ENCODE peak calls at places on chromosomes 5 and 9, in nine cellular contexts. One of them, this sample, is unnamed.

GRCh38 chr9:96321515-96321914 is 19.5 kb upstream of the HSD17B3 start:
- DNase-seq in PC-3: no peak
- DNase-seq in activated T-helper 1 cell treated with anti-CD3 and anti-CD28 coated beads, Interleukin-12 subunit alpha, Interleukin-12 subunit beta, Interleukin-2, Interleukin-4 antibody, amounts not matched to agents 30 ng/mL and 10 ng/mL and 1 ng/mL, durations not matched to agents 14 hours and 24 hours and 36 hours: no peak
- DNase-seq in stimulated activated CD4-positive, alpha-beta T cell treated with anti-CD3 and anti-CD28 coated beads, Interleukin-1b, Interleukin-23, amount 100 ng/mL, for 24 hours: no peak
- DNase-seq in naive thymus-derived CD4-positive, alpha-beta T cell: no peak
- DNase-seq in T-cell: no peak
- DNase-seq in NCI-H2029: no peak
- DNase-seq in astrocyte of the spinal cord: no peak
- DNase-seq in KG1: no peak
- DNase-seq in this sample: no peak

GRCh38 chr5:100560860-100561259 is 25.7 kb downstream of the FAM174A start:
- DNase-seq in PC-3: peak
- DNase-seq in activated T-helper 1 cell treated with anti-CD3 and anti-CD28 coated beads, Interleukin-12 subunit alpha, Interleukin-12 subunit beta, Interleukin-2, Interleukin-4 antibody, amounts not matched to agents 30 ng/mL and 10 ng/mL and 1 ng/mL, durations not matched to agents 14 hours and 24 hours and 36 hours: no peak
- DNase-seq in stimulated activated CD4-positive, alpha-beta T cell treated with anti-CD3 and anti-CD28 coated beads, Interleukin-1b, Interleukin-23, amount 100 ng/mL, for 24 hours: no peak
- DNase-seq in naive thymus-derived CD4-positive, alpha-beta T cell: no peak
- DNase-seq in T-cell: no peak
- DNase-seq in NCI-H2029: no peak
- DNase-seq in astrocyte of the spinal cord: peak
- DNase-seq in KG1: no peak
- DNase-seq in this sample: no peak

GRCh38 chr5:33713087-33713486 is 178.7 kb downstream of the ADAMTS12 start:
- DNase-seq in PC-3: no peak
- DNase-seq in activated T-helper 1 cell treated with anti-CD3 and anti-CD28 coated beads, Interleukin-12 subunit alpha, Interleukin-12 subunit beta, Interleukin-2, Interleukin-4 antibody, amounts not matched to agents 30 ng/mL and 10 ng/mL and 1 ng/mL, durations not matched to agents 14 hours and 24 hours and 36 hours: no peak
- DNase-seq in stimulated activated CD4-positive, alpha-beta T cell treated with anti-CD3 and anti-CD28 coated beads, Interleukin-1b, Interleukin-23, amount 100 ng/mL, for 24 hours: no peak
- DNase-seq in naive thymus-derived CD4-positive, alpha-beta T cell: no peak
- DNase-seq in T-cell: no peak
- DNase-seq in NCI-H2029: no peak
- DNase-seq in astrocyte of the spinal cord: no peak
- DNase-seq in KG1: no peak
- DNase-seq in this sample: no peak

GRCh38 chr9:133890583-133890982 is 101.5 kb downstream of the VAV2 start:
- DNase-seq in PC-3: no peak
- DNase-seq in activated T-helper 1 cell treated with anti-CD3 and anti-CD28 coated beads, Interleukin-12 subunit alpha, Interleukin-12 subunit beta, Interleukin-2, Interleukin-4 antibody, amounts not matched to agents 30 ng/mL and 10 ng/mL and 1 ng/mL, durations not matched to agents 14 hours and 24 hours and 36 hours: no peak
- DNase-seq in stimulated activated CD4-positive, alpha-beta T cell treated with anti-CD3 and anti-CD28 coated beads, Interleukin-1b, Interleukin-23, amount 100 ng/mL, for 24 hours: no peak
- DNase-seq in naive thymus-derived CD4-positive, alpha-beta T cell: no peak
- DNase-seq in T-cell: no peak
- DNase-seq in NCI-H2029: no peak
- DNase-seq in astrocyte of the spinal cord: no peak
- DNase-seq in KG1: no peak
- DNase-seq in this sample: no peak

GRCh38 chr5:175800656-175801081 is 70.7 kb upstream of the CPLX2 start:
- DNase-seq in PC-3: peak
- DNase-seq in activated T-helper 1 cell treated with anti-CD3 and anti-CD28 coated beads, Interleukin-12 subunit alpha, Interleukin-12 subunit beta, Interleukin-2, Interleukin-4 antibody, amounts not matched to agents 30 ng/mL and 10 ng/mL and 1 ng/mL, durations not matched to agents 14 hours and 24 hours and 36 hours: no peak
- DNase-seq in stimulated activated CD4-positive, alpha-beta T cell treated with anti-CD3 and anti-CD28 coated beads, Interleukin-1b, Interleukin-23, amount 100 ng/mL, for 24 hours: no peak
- DNase-seq in naive thymus-derived CD4-positive, alpha-beta T cell: no peak
- DNase-seq in T-cell: no peak
- DNase-seq in NCI-H2029: no peak
- DNase-seq in astrocyte of the spinal cord: no peak
- DNase-seq in KG1: no peak
- DNase-seq in this sample: no peak

GRCh38 chr5:598564-598890 is 13.6 kb upstream of the CEP72 start:
- DNase-seq in PC-3: no peak
- DNase-seq in activated T-helper 1 cell treated with anti-CD3 and anti-CD28 coated beads, Interleukin-12 subunit alpha, Interleukin-12 subunit beta, Interleukin-2, Interleukin-4 antibody, amounts not matched to agents 30 ng/mL and 10 ng/mL and 1 ng/mL, durations not matched to agents 14 hours and 24 hours and 36 hours: no peak
- DNase-seq in stimulated activated CD4-positive, alpha-beta T cell treated with anti-CD3 and anti-CD28 coated beads, Interleukin-1b, Interleukin-23, amount 100 ng/mL, for 24 hours: no peak
- DNase-seq in naive thymus-derived CD4-positive, alpha-beta T cell: no peak
- DNase-seq in T-cell: no peak
- DNase-seq in NCI-H2029: no peak
- DNase-seq in astrocyte of the spinal cord: no peak
- DNase-seq in KG1: no peak
- DNase-seq in this sample: no peak

GRCh38 chr5:145347026-145347616 is 488.0 kb downstream of the PRELID2 start:
- DNase-seq in PC-3: peak
- DNase-seq in activated T-helper 1 cell treated with anti-CD3 and anti-CD28 coated beads, Interleukin-12 subunit alpha, Interleukin-12 subunit beta, Interleukin-2, Interleukin-4 antibody, amounts not matched to agents 30 ng/mL and 10 ng/mL and 1 ng/mL, durations not matched to agents 14 hours and 24 hours and 36 hours: no peak
- DNase-seq in stimulated activated CD4-positive, alpha-beta T cell treated with anti-CD3 and anti-CD28 coated beads, Interleukin-1b, Interleukin-23, amount 100 ng/mL, for 24 hours: no peak
- DNase-seq in naive thymus-derived CD4-positive, alpha-beta T cell: no peak
- DNase-seq in T-cell: no peak
- DNase-seq in NCI-H2029: no peak
- DNase-seq in astrocyte of the spinal cord: peak
- DNase-seq in KG1: no peak
- DNase-seq in this sample: no peak

GRCh38 chr5:76291305-76292077 is 111.6 kb upstream of the IQGAP2 start:
- DNase-seq in PC-3: peak
- DNase-seq in activated T-helper 1 cell treated with anti-CD3 and anti-CD28 coated beads, Interleukin-12 subunit alpha, Interleukin-12 subunit beta, Interleukin-2, Interleukin-4 antibody, amounts not matched to agents 30 ng/mL and 10 ng/mL and 1 ng/mL, durations not matched to agents 14 hours and 24 hours and 36 hours: no peak
- DNase-seq in stimulated activated CD4-positive, alpha-beta T cell treated with anti-CD3 and anti-CD28 coated beads, Interleukin-1b, Interleukin-23, amount 100 ng/mL, for 24 hours: no peak
- DNase-seq in naive thymus-derived CD4-positive, alpha-beta T cell: no peak
- DNase-seq in T-cell: no peak
- DNase-seq in NCI-H2029: peak
- DNase-seq in astrocyte of the spinal cord: no peak
- DNase-seq in KG1: no peak
- DNase-seq in this sample: no peak

GRCh38 chr5:74643160-74643562 is 2.6 kb upstream of the ENC1 start:
- DNase-seq in PC-3: peak
- DNase-seq in activated T-helper 1 cell treated with anti-CD3 and anti-CD28 coated beads, Interleukin-12 subunit alpha, Interleukin-12 subunit beta, Interleukin-2, Interleukin-4 antibody, amounts not matched to agents 30 ng/mL and 10 ng/mL and 1 ng/mL, durations not matched to agents 14 hours and 24 hours and 36 hours: no peak
- DNase-seq in stimulated activated CD4-positive, alpha-beta T cell treated with anti-CD3 and anti-CD28 coated beads, Interleukin-1b, Interleukin-23, amount 100 ng/mL, for 24 hours: no peak
- DNase-seq in naive thymus-derived CD4-positive, alpha-beta T cell: no peak
- DNase-seq in T-cell: no peak
- DNase-seq in NCI-H2029: no peak
- DNase-seq in astrocyte of the spinal cord: peak
- DNase-seq in KG1: no peak
- DNase-seq in this sample: no peak

This sample was measured in natural killer cell treated with Interleukin-12 subunit alpha and Interleukin-12 subunit beta and Interleukin-15 and Interleukin-18, amount 100 ng/mL, for 72 hours.